ENCODE peak calls at places on chromosomes 12 and 14, in seven cellular contexts. One of them, this sample, is unnamed.

GRCh38 chr12:106149096-106149784 is 10.5 kb upstream of the NUAK1 start:
- DNase-seq in B cell: no peak
- DNase-seq in right lobe of liver: no peak
- DNase-seq in upper lobe of left lung: no peak
- DNase-seq in dorsolateral prefrontal cortex: no peak
- DNase-seq in MCF 10A: peak; percentile 57
- DNase-seq in colonic mucosa: peak; percentile 45
- DNase-seq in this sample: no peak

GRCh38 chr14:58765843-58766242 is 128.1 kb downstream of the DACT1 start:
- DNase-seq in colonic mucosa: no peak
- DNase-seq in B cell: no peak
- DNase-seq in right lobe of liver: no peak
- DNase-seq in upper lobe of left lung: no peak
- DNase-seq in MCF 10A: no peak
- DNase-seq in dorsolateral prefrontal cortex: no peak
- DNase-seq in this sample: no peak

GRCh38 chr14:63922696-63923421 is 70.1 kb downstream of the SYNE2 start:
- DNase-seq in upper lobe of left lung: peak; percentile 69
- DNase-seq in B cell: no peak
- DNase-seq in right lobe of liver: no peak
- DNase-seq in dorsolateral prefrontal cortex: no peak
- DNase-seq in MCF 10A: peak; percentile 96
- DNase-seq in colonic mucosa: peak; percentile 73
- DNase-seq in this sample: no peak

GRCh38 chr14:49461529-49462401 is 124.4 kb downstream of the RPS29 start:
- DNase-seq in B cell: peak; percentile 13
- DNase-seq in colonic mucosa: peak; percentile 78
- DNase-seq in dorsolateral prefrontal cortex: no peak
- DNase-seq in right lobe of liver: no peak
- DNase-seq in upper lobe of left lung: peak; percentile 56
- DNase-seq in MCF 10A: peak; percentile 85
- DNase-seq in this sample: peak; percentile 60

GRCh38 chr14:49879683-49880204 is 13.1 kb upstream of the ARF6 start:
- DNase-seq in colonic mucosa: peak; percentile 68
- DNase-seq in dorsolateral prefrontal cortex: no peak
- DNase-seq in right lobe of liver: no peak
- DNase-seq in upper lobe of left lung: peak; percentile 69
- DNase-seq in MCF 10A: peak; percentile 83
- DNase-seq in B cell: peak; percentile 28
- DNase-seq in this sample: no peak

GRCh38 chr14:58428011-58428807 is 690 bp downstream of the KIAA0586 start:
- DNase-seq in dorsolateral prefrontal cortex: no peak
- DNase-seq in B cell: no peak
- DNase-seq in colonic mucosa: peak; percentile 43
- DNase-seq in upper lobe of left lung: no peak
- DNase-seq in MCF 10A: peak; percentile 59
- DNase-seq in right lobe of liver: no peak
- DNase-seq in this sample: peak; percentile 7

GRCh38 chr14:52977798-52978197 is 26.9 kb upstream of the FERMT2 start:
- DNase-seq in upper lobe of left lung: no peak
- DNase-seq in B cell: no peak
- DNase-seq in MCF 10A: no peak
- DNase-seq in colonic mucosa: no peak
- DNase-seq in dorsolateral prefrontal cortex: no peak
- DNase-seq in right lobe of liver: no peak
- DNase-seq in this sample: no peak

GRCh38 chr14:69048456-69048855 is 69.4 kb upstream of the ACTN1 start:
- DNase-seq in B cell: no peak
- DNase-seq in upper lobe of left lung: peak; percentile 63
- DNase-seq in right lobe of liver: peak; percentile 67
- DNase-seq in colonic mucosa: no peak
- DNase-seq in MCF 10A: peak; percentile 63
- DNase-seq in dorsolateral prefrontal cortex: no peak
- DNase-seq in this sample: no peak

GRCh38 chr14:37063467-37064240 is 108.8 kb downstream of the SLC25A21 start:
- DNase-seq in colonic mucosa: no peak
- DNase-seq in MCF 10A: no peak
- DNase-seq in upper lobe of left lung: no peak
- DNase-seq in right lobe of liver: no peak
- DNase-seq in dorsolateral prefrontal cortex: no peak
- DNase-seq in B cell: no peak
- DNase-seq in this sample: no peak

GRCh38 chr12:129614221-129614885 is 289.5 kb downstream of the TMEM132D start:
- DNase-seq in upper lobe of left lung: no peak
- DNase-seq in B cell: no peak
- DNase-seq in right lobe of liver: no peak
- DNase-seq in MCF 10A: peak; percentile 44
- DNase-seq in colonic mucosa: no peak
- DNase-seq in dorsolateral prefrontal cortex: no peak
- DNase-seq in this sample: no peak

GRCh38 chr12:85527192-85527591 is 247.2 kb downstream of the ALX1 start:
- DNase-seq in colonic mucosa: no peak
- DNase-seq in upper lobe of left lung: no peak
- DNase-seq in MCF 10A: no peak
- DNase-seq in dorsolateral prefrontal cortex: no peak
- DNase-seq in right lobe of liver: no peak
- DNase-seq in B cell: no peak
- DNase-seq in this sample: no peak

GRCh38 chr14:71932229-71932951 is at the start of gene RGS6:
- DNase-seq in B cell: peak; percentile 54
- DNase-seq in colonic mucosa: peak; percentile 28
- DNase-seq in right lobe of liver: peak; percentile 23
- DNase-seq in dorsolateral prefrontal cortex: no peak
- DNase-seq in upper lobe of left lung: peak; percentile 26
- DNase-seq in MCF 10A: peak; percentile 35
- DNase-seq in this sample: no peak

GRCh38 chr14:90408713-90409112 is 11.9 kb downstream of the CALM1 start:
- DNase-seq in MCF 10A: no peak
- DNase-seq in right lobe of liver: no peak
- DNase-seq in colonic mucosa: no peak
- DNase-seq in upper lobe of left lung: no peak
- DNase-seq in dorsolateral prefrontal cortex: no peak
- DNase-seq in B cell: no peak
- DNase-seq in this sample: no peak

GRCh38 chr14:94001501-94002396 is 4.6 kb downstream of the CCDC197 start:
- DNase-seq in colonic mucosa: peak; percentile 36
- DNase-seq in MCF 10A: peak; percentile 63
- DNase-seq in dorsolateral prefrontal cortex: no peak
- DNase-seq in B cell: peak; percentile 72
- DNase-seq in right lobe of liver: peak; percentile 57
- DNase-seq in upper lobe of left lung: peak; percentile 59
- DNase-seq in this sample: no peak

GRCh38 chr12:45259732-45260480 is 44.0 kb downstream of the ANO6 start:
- DNase-seq in MCF 10A: peak; percentile 27
- DNase-seq in upper lobe of left lung: no peak
- DNase-seq in colonic mucosa: peak; percentile 27
- DNase-seq in right lobe of liver: no peak
- DNase-seq in dorsolateral prefrontal cortex: no peak
- DNase-seq in B cell: no peak
- DNase-seq in this sample: no peak

DNA sequence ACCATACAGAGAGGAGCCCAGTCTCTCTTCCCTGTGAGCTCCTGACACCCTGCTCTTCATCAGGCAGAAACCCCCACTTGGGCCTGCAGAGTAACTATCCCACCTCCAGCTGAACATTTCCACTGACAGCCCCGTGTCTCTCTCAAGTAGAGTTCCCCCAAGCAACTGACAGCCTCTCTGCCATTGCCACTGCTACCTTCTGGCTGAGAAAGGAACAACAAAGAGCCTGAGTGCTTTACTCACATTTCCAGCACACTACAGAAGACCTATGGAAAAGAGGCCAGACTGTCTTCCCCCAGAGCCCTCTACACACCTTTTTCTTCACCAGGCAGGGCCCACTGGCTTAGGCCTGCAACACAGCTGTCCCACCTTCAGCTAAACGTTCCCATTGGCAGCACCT is 18.4 kb upstream of the ASCL1 start:
- DNase-seq in MCF 10A: no peak
- DNase-seq in B cell: no peak
- DNase-seq in colonic mucosa: no peak
- DNase-seq in right lobe of liver: no peak
- DNase-seq in dorsolateral prefrontal cortex: no peak
- DNase-seq in upper lobe of left lung: no peak
- DNase-seq in this sample: no peak
- TF ChIP-seq CTCF in MCF 10A: no peak
- TF ChIP-seq CTCF in B cell: no peak
- TF ChIP-seq CTCF in colonic mucosa: no peak
- TF ChIP-seq CTCF in right lobe of liver: no peak
- TF ChIP-seq CTCF in dorsolateral prefrontal cortex: no peak
- TF ChIP-seq CTCF in upper lobe of left lung: no peak
- TF ChIP-seq CTCF in this sample: no peak

GRCh38 chr12:57171668-57172067 is 24.2 kb upstream of the LRP1-AS start:
- DNase-seq in right lobe of liver: no peak
- DNase-seq in MCF 10A: peak; percentile 23
- DNase-seq in colonic mucosa: no peak
- DNase-seq in dorsolateral prefrontal cortex: no peak
- DNase-seq in B cell: no peak
- DNase-seq in upper lobe of left lung: no peak
- DNase-seq in this sample: no peak
- TF ChIP-seq CTCF in right lobe of liver: no peak
- TF ChIP-seq CTCF in MCF 10A: no peak
- TF ChIP-seq CTCF in colonic mucosa: no peak
- TF ChIP-seq CTCF in dorsolateral prefrontal cortex: no peak
- TF ChIP-seq CTCF in B cell: no peak
- TF ChIP-seq CTCF in upper lobe of left lung: no peak
- TF ChIP-seq CTCF in this sample: no peak

GRCh38 chr12:9406564-9407424 is 198.6 kb upstream of the PZP start:
- DNase-seq in right lobe of liver: no peak
- DNase-seq in colonic mucosa: no peak
- DNase-seq in dorsolateral prefrontal cortex: no peak
- DNase-seq in upper lobe of left lung: no peak
- DNase-seq in B cell: no peak
- DNase-seq in MCF 10A: no peak
- DNase-seq in this sample: no peak

GRCh38 chr12:9404469-9405260 is 196.5 kb upstream of the PZP start:
- DNase-seq in right lobe of liver: no peak
- DNase-seq in upper lobe of left lung: no peak
- DNase-seq in B cell: peak; percentile 65
- DNase-seq in MCF 10A: no peak
- DNase-seq in colonic mucosa: no peak
- DNase-seq in dorsolateral prefrontal cortex: no peak
- DNase-seq in this sample: no peak

GRCh38 chr12:9404031-9404430 is 195.8 kb upstream of the PZP start:
- DNase-seq in dorsolateral prefrontal cortex: no peak
- DNase-seq in upper lobe of left lung: no peak
- DNase-seq in MCF 10A: no peak
- DNase-seq in B cell: peak; percentile 32
- DNase-seq in right lobe of liver: no peak
- DNase-seq in colonic mucosa: no peak
- DNase-seq in this sample: no peak

GRCh38 chr12:9405861-9406563 is 197.8 kb upstream of the PZP start:
- DNase-seq in right lobe of liver: no peak
- DNase-seq in MCF 10A: no peak
- DNase-seq in colonic mucosa: no peak
- DNase-seq in upper lobe of left lung: no peak
- DNase-seq in B cell: peak; percentile 11
- DNase-seq in dorsolateral prefrontal cortex: no peak
- DNase-seq in this sample: no peak
- TF ChIP-seq CTCF in right lobe of liver: no peak
- TF ChIP-seq CTCF in MCF 10A: no peak
- TF ChIP-seq CTCF in colonic mucosa: no peak
- TF ChIP-seq CTCF in upper lobe of left lung: no peak
- TF ChIP-seq CTCF in B cell: no peak
- TF ChIP-seq CTCF in dorsolateral prefrontal cortex: no peak
- TF ChIP-seq CTCF in this sample: no peak

GRCh38 chr12:119783787-119784186 is 93.3 kb downstream of the CIT start:
- DNase-seq in right lobe of liver: no peak
- DNase-seq in MCF 10A: no peak
- DNase-seq in dorsolateral prefrontal cortex: no peak
- DNase-seq in upper lobe of left lung: no peak
- DNase-seq in colonic mucosa: no peak
- DNase-seq in B cell: no peak
- DNase-seq in this sample: no peak

GRCh38 chr12:119775246-119775895 is 101.7 kb downstream of the CIT start:
- DNase-seq in B cell: no peak
- DNase-seq in dorsolateral prefrontal cortex: no peak
- DNase-seq in right lobe of liver: no peak
- DNase-seq in upper lobe of left lung: no peak
- DNase-seq in colonic mucosa: no peak
- DNase-seq in MCF 10A: no peak
- DNase-seq in this sample: no peak

GRCh38 chr12:119784673-119785072 is 92.4 kb downstream of the CIT start:
- DNase-seq in colonic mucosa: no peak
- DNase-seq in upper lobe of left lung: no peak
- DNase-seq in dorsolateral prefrontal cortex: no peak
- DNase-seq in MCF 10A: no peak
- DNase-seq in right lobe of liver: no peak
- DNase-seq in B cell: no peak
- DNase-seq in this sample: no peak

GRCh38 chr12:119781804-119782203 is 95.3 kb downstream of the CIT start:
- DNase-seq in B cell: no peak
- DNase-seq in MCF 10A: no peak
- DNase-seq in dorsolateral prefrontal cortex: no peak
- DNase-seq in upper lobe of left lung: no peak
- DNase-seq in right lobe of liver: no peak
- DNase-seq in colonic mucosa: no peak
- DNase-seq in this sample: peak; percentile 24

DNA sequence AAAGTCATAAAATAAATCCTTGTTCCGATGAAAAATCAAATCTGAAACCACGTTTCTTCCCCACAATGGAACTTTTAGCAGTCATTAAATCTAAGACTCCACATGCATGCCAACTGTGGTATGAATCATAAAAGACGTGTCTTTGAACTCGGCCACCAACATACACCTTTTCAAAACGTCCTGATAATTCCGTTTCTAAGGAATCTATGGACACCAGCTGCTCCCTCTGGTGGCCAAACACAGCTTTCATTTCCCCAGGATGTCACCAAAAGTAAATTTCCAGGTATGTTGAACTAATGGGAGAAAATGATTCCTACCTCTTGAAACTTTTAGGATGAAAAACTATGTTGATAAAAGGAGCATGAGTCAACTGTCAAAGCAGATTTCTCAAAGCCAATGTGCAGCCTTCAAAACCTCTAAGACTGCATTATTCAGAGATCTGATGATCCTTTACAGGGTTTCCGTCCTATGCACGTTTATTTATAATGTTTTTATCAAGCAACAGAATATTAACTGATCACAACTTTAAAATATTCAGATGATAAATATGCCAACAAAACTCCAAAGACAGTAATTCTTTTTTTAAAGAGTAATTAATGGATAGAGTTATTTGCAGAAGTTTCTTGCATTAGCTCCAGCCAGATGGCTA is 96.2 kb downstream of the CIT start:
- DNase-seq in dorsolateral prefrontal cortex: no peak
- DNase-seq in B cell: no peak
- DNase-seq in upper lobe of left lung: peak; percentile 52
- DNase-seq in right lobe of liver: peak; percentile 56
- DNase-seq in MCF 10A: peak; percentile 72
- DNase-seq in colonic mucosa: peak; percentile 61
- DNase-seq in this sample: no peak
- TF ChIP-seq CTCF in dorsolateral prefrontal cortex: peak; percentile 74
- TF ChIP-seq CTCF in B cell: peak; percentile 56
- TF ChIP-seq CTCF in upper lobe of left lung: peak; percentile 60
- TF ChIP-seq CTCF in right lobe of liver: peak; percentile 86
- TF ChIP-seq CTCF in MCF 10A: peak; percentile 75
- TF ChIP-seq CTCF in colonic mucosa: peak; percentile 76
- TF ChIP-seq CTCF in this sample: peak; percentile 67

This sample was measured in GM12864.